ENCODE peak calls at places on chromosome 3, in four cellular contexts. L is mammary epithelial cell, R is AG04450, A is endothelial cell. T is an unnamed sample.

GRCh38 chr3:32313723-32314473 is 75.4 kb downstream of the CMTM8 start:
- DNase-seq in A (no peak), L (peak), R (no peak), T (peak)

GRCh38 chr3:49745986-49746385 is 22.2 kb upstream of the GMPPB start:
- DNase-seq in L (peak), R (peak), A (no peak), T (peak)

GRCh38 chr3:20648294-20648693 is 462.3 kb upstream of the SGO1 start:
- DNase-seq in L (peak), R (peak), A (no peak), T (peak)

GRCh38 chr3:5185093-5185673 is 2.3 kb upstream of the EDEM1 start:
- DNase-seq in A (no peak), R (no peak), L (no peak), T (no peak)

GRCh38 chr3:191848818-191849217 is 387.9 kb downstream of the PYDC2 start:
- DNase-seq in R (no peak), A (no peak), L (no peak), T (no peak)

GRCh38 chr3:100662113-100662823 is 47.0 kb upstream of the TFG start:
- DNase-seq in A (no peak), R (no peak), L (peak), T (peak)

GRCh38 chr3:113212845-113213375 is 1.6 kb downstream of the BOC start:
- DNase-seq in A (no peak), R (no peak), L (no peak), T (no peak)

GRCh38 chr3:152019516-152019915 is 146.1 kb downstream of the SUCNR1 start:
- DNase-seq in L (peak), R (no peak), A (no peak), T (no peak)

GRCh38 chr3:124283644-124284008 is 291.7 kb upstream of the ROPN1 start:
- DNase-seq in R (no peak), A (no peak), L (no peak), T (no peak)

GRCh38 chr3:59558906-59559720 is 509.3 kb upstream of the CFAP20DC start:
- DNase-seq in R (no peak), L (no peak), A (no peak), T (no peak)

GRCh38 chr3:121508384-121508783 is 37.4 kb downstream of the POLQ start:
- DNase-seq in L (no peak), A (no peak), R (no peak), T (no peak)

GRCh38 chr3:74129056-74129455 is 485.4 kb downstream of the CNTN3 start:
- DNase-seq in R (no peak), A (no peak), L (no peak), T (no peak)

GRCh38 chr3:123700791-123701712 is 116.2 kb upstream of the HACD2 start:
- DNase-seq in R (no peak), L (no peak), A (no peak), T (no peak)

GRCh38 chr3:22922317-22922716 is 280.8 kb upstream of the UBE2E2 start:
- DNase-seq in L (peak), R (no peak), A (no peak), T (peak)

GRCh38 chr3:186670148-186670547 is 4.3 kb downstream of the HRG start:
- DNase-seq in R (no peak), A (no peak), L (peak), T (no peak)

GRCh38 chr3:54822206-54822605 is 105.7 kb downstream of the LRTM1 start:
- DNase-seq in L (peak), A (no peak), R (no peak), T (peak)

GRCh38 chr3:101936419-101937331 is 87.4 kb downstream of the NFKBIZ start:
- DNase-seq in L (peak), R (peak), A (no peak), T (peak)

GRCh38 chr3:30535515-30535914 is 70.9 kb upstream of the TGFBR2 start:
- DNase-seq in A (no peak), R (no peak), L (no peak), T (no peak)

GRCh38 chr3:37210230-37210629 is 35.8 kb upstream of the LRRFIP2 start:
- DNase-seq in L (peak), A (no peak), R (no peak), T (no peak)

GRCh38 chr3:190709351-190709773 is 153.1 kb downstream of the GMNC start:
- DNase-seq in R (no peak), A (no peak), L (no peak), T (no peak)

GRCh38 chr3:43260412-43260811 is 25.9 kb upstream of the SNRK start:
- DNase-seq in A (no peak), L (no peak), R (no peak), T (no peak)

GRCh38 chr3:31391150-31391549 is 141.6 kb upstream of the STT3B start:
- DNase-seq in L (no peak), R (no peak), A (no peak), T (no peak)

GRCh38 chr3:188497021-188497420 is 343.1 kb downstream of the LPP start:
- DNase-seq in A (no peak), L (no peak), R (no peak), T (peak)

GRCh38 chr3:179464296-179465092 is 13.2 kb upstream of the GNB4 start:
- DNase-seq in L (peak), R (no peak), A (no peak), T (peak)

GRCh38 chr3:99834584-99834957 is 16.9 kb downstream of the CMSS1 start:
- DNase-seq in R (no peak), L (no peak), A (no peak), T (no peak)

GRCh38 chr3:134836921-134837320 is 41.9 kb downstream of the EPHB1 start:
- DNase-seq in L (no peak), R (no peak), A (no peak), T (no peak)

GRCh38 chr3:140899363-140899762 is 42.3 kb upstream of the SLC25A36 start:
- DNase-seq in A (no peak), R (no peak), L (no peak), T (no peak)

GRCh38 chr3:100082724-100083123 is 31.6 kb downstream of the FILIP1L start:
- DNase-seq in L (no peak), A (no peak), R (no peak), T (no peak)

GRCh38 chr3:188220988-188221818 is 67.2 kb downstream of the LPP start:
- DNase-seq in L (peak), A (no peak), R (no peak), T (peak)

GRCh38 chr3:195904364-195904763 is 4.0 kb downstream of the TNK2 start:
- DNase-seq in L (no peak), R (no peak), A (no peak), T (no peak)

GRCh38 chr3:38347421-38348200 is 1.0 kb downstream of the XYLB start:
- DNase-seq in A (no peak), R (no peak), L (no peak), T (no peak)

GRCh38 chr3:105367063-105367405 is 325 bp downstream of the ALCAM start:
- DNase-seq in R (no peak), L (no peak), A (peak), T (peak)

GRCh38 chr3:40452057-40452456 is 5.1 kb upstream of the RPL14 start:
- DNase-seq in R (no peak), A (no peak), L (no peak), T (no peak)
- TF ChIP-seq CTCF in R (no peak), A (no peak), L (no peak), T (no peak)

DNA sequence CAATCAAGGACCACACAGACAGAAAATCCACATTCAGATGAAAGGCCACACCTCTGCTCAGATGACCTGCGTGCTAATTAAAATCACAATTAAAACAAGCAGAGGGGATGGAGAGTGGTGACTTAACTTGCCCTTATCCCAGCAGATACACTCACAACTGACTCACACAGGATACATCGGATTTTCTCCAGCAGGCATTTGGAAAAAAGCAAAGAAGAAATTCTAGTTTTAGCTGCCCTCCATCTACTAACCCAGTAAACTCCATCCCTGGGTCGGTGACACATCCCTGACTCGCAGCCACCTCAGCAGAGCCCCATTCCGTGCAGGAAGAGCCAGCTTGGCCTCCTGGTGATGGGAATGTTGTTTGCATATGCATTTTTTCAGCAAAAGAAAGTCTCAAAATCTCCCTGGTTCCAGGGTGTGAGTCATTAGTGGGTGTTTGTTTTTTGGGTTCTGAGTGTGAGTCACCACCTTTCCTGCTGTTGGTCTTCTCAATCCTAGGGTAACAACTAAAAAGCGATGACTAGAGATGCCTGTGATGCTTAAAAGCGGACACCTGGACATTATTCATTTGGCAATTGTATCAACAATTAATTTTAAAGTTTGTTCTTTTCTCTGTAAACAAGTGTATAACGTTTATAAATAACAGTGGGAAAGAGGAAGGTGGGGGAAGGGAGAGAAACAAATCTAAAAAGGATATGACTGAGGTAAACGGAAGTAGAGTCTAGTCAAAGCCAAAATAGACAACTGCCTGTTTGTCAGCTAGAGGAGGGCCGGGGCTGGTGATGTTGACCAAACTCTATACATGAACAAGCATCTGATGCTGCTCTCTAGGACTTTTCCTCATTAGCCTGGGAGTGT is 49.8 kb upstream of the SLC4A7 start:
- DNase-seq in R (peak), L (peak), A (peak), T (peak)
- TF ChIP-seq CTCF in R (peak), L (peak), A (peak), T (peak)

GRCh38 chr3:70716832-70717231 is 404.4 kb upstream of the MDFIC2 start:
- DNase-seq in A (no peak), R (no peak), L (peak), T (peak)
- TF ChIP-seq CTCF in A (no peak), R (peak), L (peak), T (peak)

DNA sequence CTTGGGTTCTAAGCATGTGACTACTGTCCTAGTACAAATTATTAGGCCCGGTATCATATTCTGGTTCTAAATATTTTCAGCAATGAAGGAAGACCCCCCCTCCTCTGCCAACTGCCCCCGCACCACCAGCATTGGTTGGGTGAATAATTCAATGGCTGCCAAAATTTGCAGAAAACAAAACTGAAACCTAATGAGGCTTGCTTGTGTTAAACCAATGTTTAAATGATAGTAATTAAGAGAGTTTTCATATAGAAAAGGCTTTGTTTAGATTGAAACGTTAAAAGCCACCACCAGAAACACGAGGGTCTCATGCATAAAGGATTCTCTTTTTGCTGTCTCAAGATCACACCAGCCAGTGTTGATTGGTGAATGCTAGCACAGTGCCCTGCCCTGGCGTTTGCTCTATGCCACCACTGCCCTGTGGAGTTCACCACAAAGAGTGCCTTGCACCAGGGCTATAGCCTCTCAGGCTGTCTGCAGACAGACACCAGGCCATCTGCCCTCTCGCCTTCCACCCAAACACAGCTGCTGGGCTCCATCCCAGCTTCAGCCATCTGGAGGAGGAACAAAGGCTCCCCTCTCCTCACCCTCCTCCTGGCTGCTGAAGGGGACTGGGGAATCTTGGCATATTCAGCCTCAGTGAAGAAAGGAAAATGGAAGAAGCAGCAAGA is 200.3 kb upstream of the PFN2 start:
- DNase-seq in A (no peak), L (no peak), R (peak), T (no peak)
- TF ChIP-seq CTCF in A (no peak), L (no peak), R (no peak), T (no peak)

GRCh38 chr3:171018151-171018935 is 8.2 kb downstream of the SLC2A2 start:
- DNase-seq in A (peak), R (no peak), L (no peak), T (no peak)
- TF ChIP-seq CTCF in A (peak), R (peak), L (peak), T (no peak)

DNA sequence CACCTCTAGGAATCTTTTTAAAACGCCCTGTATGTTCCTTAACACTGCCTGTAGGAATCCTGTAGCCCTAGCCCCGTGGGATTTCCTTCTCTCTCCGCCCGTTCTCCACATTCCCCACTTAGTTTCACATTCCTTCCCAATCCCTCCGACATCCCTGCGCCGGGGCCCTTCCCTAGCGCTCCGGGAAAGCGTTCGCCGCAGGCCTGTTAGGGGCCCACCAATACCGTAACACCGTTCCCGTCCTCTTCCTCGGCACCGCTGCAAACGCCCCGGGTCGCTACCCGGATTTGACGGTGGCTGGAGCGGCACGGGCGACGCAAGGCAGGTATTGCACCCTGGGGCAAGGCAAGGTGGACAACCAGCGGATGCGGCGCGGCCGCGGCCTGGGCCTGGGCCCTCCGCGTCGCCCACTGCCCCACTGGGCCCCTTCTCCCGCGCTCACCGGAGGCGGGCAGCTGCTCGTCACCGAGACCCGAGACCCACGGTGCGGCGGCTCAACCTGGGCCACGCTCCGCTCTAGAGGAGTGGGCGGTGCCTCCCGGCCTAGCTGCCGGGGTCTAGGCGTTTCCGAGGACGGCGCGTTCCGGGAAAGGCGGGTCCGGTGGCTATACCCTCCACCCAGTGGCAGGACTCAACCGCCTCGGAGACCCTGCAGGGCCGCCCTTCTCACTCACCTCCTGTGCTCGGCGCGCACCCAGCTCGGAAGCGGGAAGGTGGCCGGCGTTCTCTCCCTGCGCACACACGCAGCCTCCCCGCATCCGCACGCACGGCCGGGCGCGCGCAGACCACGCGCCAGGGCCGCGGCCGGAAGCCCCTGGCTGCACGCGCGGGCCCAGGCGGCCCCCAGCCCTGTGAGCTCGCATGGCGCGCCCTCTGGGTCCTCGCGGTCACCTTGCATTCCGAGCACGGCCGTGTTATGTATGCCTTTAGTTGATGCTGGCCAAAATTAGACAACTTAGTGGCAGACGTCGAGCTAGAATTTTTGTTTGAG is at the start of gene B3GALNT1:
- DNase-seq in L (peak), R (peak), A (peak), T (peak)
- TF ChIP-seq CTCF in L (no peak), R (no peak), A (no peak), T (no peak)

GRCh38 chr3:13655074-13655913 is 106.4 kb downstream of the FBLN2 start:
- DNase-seq in A (peak), R (no peak), L (no peak), T (no peak)
- TF ChIP-seq CTCF in A (peak), R (peak), L (peak), T (peak)

T was measured in MCF 10A.